ENCODE peak calls at places on chromosomes 5 and 9, in six cellular contexts. P is colonic mucosa, E is left lung, K is fibroblast of the aortic adventitia, U is lower lobe of right lung, A is lung. G is an unnamed sample.
A peak's percentile ranks its signal among the peaks of the same experiment; 100 is the strongest.

GRCh38 chr5:1500411-1501091 is 23.2 kb downstream of the LPCAT1 start:
- DNase-seq in E (peak; percentile 73), A (no peak), U (peak; percentile 81), K (peak; percentile 82), P (no peak), G (peak; percentile 82)

GRCh38 chr9:96484521-96484931 is 34.6 kb downstream of the HABP4 start:
- DNase-seq in E (no peak), A (no peak), U (no peak), P (no peak), K (no peak), G (no peak)

GRCh38 chr9:109453210-109453842 is 44.8 kb downstream of the PTPN3 start:
- DNase-seq in U (no peak), K (peak; percentile 81), E (no peak), A (no peak), P (no peak), G (peak; percentile 58)

GRCh38 chr9:117772960-117773359 is 68.8 kb downstream of the TLR4 start:
- DNase-seq in K (peak; percentile 37), U (no peak), E (no peak), A (no peak), P (peak; percentile 45), G (peak; percentile 24)

GRCh38 chr9:86298873-86299272 is 16.5 kb upstream of the ISCA1 start:
- DNase-seq in U (peak; percentile 48), E (no peak), A (no peak), K (no peak), P (no peak), G (no peak)

GRCh38 chr5:115460476-115460875 is 84.1 kb downstream of the FEM1C start:
- DNase-seq in A (peak; percentile 86), E (peak; percentile 87), U (peak; percentile 88), K (peak; percentile 86), P (no peak), G (peak; percentile 66)

GRCh38 chr9:114216081-114216480 is 60.7 kb downstream of the COL27A1 start:
- DNase-seq in E (no peak), U (no peak), A (no peak), K (peak; percentile 66), P (no peak), G (peak; percentile 84)

GRCh38 chr5:40409600-40409999 is 270.1 kb upstream of the PTGER4 start:
- DNase-seq in U (peak; percentile 61), P (no peak), E (no peak), A (no peak), K (no peak), G (no peak)

GRCh38 chr9:134571946-134572914 is 69.4 kb upstream of the COL5A1 start:
- DNase-seq in P (peak; percentile 15), E (peak; percentile 10), A (peak; percentile 25), U (peak; percentile 28), K (no peak), G (no peak)

GRCh38 chr9:76298497-76299144 is 95.6 kb downstream of the RFK start:
- DNase-seq in K (peak; percentile 23), U (no peak), P (no peak), A (no peak), E (no peak), G (no peak)

GRCh38 chr9:105901514-105902109 is 207.3 kb downstream of the TMEM38B start:
- DNase-seq in P (no peak), A (no peak), U (no peak), K (no peak), E (peak; percentile 35), G (peak; percentile 1)

GRCh38 chr5:147742151-147742550 is 40.4 kb downstream of the JAKMIP2 start:
- DNase-seq in A (no peak), K (no peak), U (no peak), E (no peak), P (no peak), G (no peak)

GRCh38 chr9:22040760-22041159 is 31.7 kb upstream of the CDKN2B start:
- DNase-seq in P (no peak), E (no peak), U (no peak), K (peak; percentile 81), A (no peak), G (peak; percentile 81)

GRCh38 chr5:178113841-178114324 is 551 bp downstream of the N4BP3 start:
- DNase-seq in A (no peak), K (no peak), P (no peak), E (no peak), U (no peak), G (no peak)
- TF ChIP-seq CTCF in A (no peak), K (no peak), P (no peak), E (no peak), U (no peak), G (no peak)

GRCh38 chr9:34381323-34381722 is 4.6 kb upstream of the MYORG start:
- DNase-seq in P (peak; percentile 57), K (no peak), E (no peak), U (peak; percentile 53), A (no peak), G (no peak)
- H3K4me3 ChIP-seq in P (peak overlapping the region; percentile 69), K (peak overlapping the region; percentile 61), E (peak overlapping the region; percentile 53), U (peak overlapping the region; percentile 60), A (peak overlapping the region; percentile 43), G (peak overlapping the region; percentile 49)

GRCh38 chr9:133246507-133247390 is 28.3 kb downstream of the ABO start:
- DNase-seq in A (no peak), P (no peak), E (no peak), U (no peak), K (no peak), G (no peak)
- TF ChIP-seq CTCF in A (no peak), P (no peak), E (no peak), U (no peak), K (no peak), G (no peak)

DNA sequence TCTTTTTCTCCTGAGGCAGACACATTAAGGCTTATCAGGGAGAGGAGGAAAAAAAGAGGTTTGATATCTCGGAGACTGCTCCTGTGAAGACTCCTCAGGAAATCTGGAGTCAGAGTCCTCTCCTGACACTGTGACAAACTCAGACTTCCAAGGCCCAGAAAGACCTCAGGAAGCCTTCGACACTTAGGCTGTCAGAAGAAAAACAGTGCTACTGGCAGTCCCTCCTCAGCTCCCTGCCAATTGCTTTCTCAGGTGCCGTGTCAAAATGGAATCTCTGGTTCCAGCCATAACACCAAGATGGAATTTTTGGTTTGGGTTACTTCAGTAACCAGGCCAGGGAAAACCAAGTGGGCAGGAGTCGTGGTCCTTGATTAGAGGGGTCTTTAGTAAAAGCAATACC is 4.1 kb downstream of the STK10 start:
- DNase-seq in E (no peak), U (no peak), A (no peak), P (no peak), K (no peak), G (no peak)
- H3K4me3 ChIP-seq in E (peak overlapping the region; percentile 96), U (no peak overlapping the region), A (no peak overlapping the region), P (no peak overlapping the region), K (no peak overlapping the region), G (no peak overlapping the region)

G was measured in cardiac fibroblast.